ENCODE peak calls at places on chromosome 10, in five cellular contexts. One of them, this sample, is unnamed.

GRCh38 chr10:89032141-89032814 is 41.7 kb downstream of the FAS start:
- DNase-seq in HepG2: no peak
- DNase-seq in K562: no peak
- DNase-seq in GM12878: peak
- DNase-seq in HCT116: peak
- DNase-seq in this sample: no peak

GRCh38 chr10:81040031-81040430 is 502.3 kb downstream of the SH2D4B start:
- DNase-seq in HCT116: no peak
- DNase-seq in HepG2: no peak
- DNase-seq in GM12878: no peak
- DNase-seq in K562: no peak
- DNase-seq in this sample: no peak

GRCh38 chr10:10911471-10911921 is 106.2 kb upstream of the CELF2 start:
- DNase-seq in HepG2: no peak
- DNase-seq in K562: no peak
- DNase-seq in HCT116: no peak
- DNase-seq in GM12878: no peak
- DNase-seq in this sample: peak

GRCh38 chr10:82934429-82934828 is 1059.4 kb downstream of the NRG3 start:
- DNase-seq in HCT116: no peak
- DNase-seq in HepG2: no peak
- DNase-seq in GM12878: no peak
- DNase-seq in K562: no peak
- DNase-seq in this sample: no peak

GRCh38 chr10:12357525-12358151 is 8.3 kb downstream of the CAMK1D start:
- DNase-seq in GM12878: no peak
- DNase-seq in K562: no peak
- DNase-seq in HepG2: no peak
- DNase-seq in HCT116: no peak
- DNase-seq in this sample: no peak

GRCh38 chr10:75083972-75084833 is 27.3 kb upstream of the SAMD8 start:
- DNase-seq in HCT116: no peak
- DNase-seq in HepG2: no peak
- DNase-seq in K562: no peak
- DNase-seq in GM12878: no peak
- DNase-seq in this sample: no peak

GRCh38 chr10:31528834-31529233 is 209.8 kb downstream of the ZEB1 start:
- DNase-seq in K562: no peak
- DNase-seq in GM12878: no peak
- DNase-seq in HCT116: no peak
- DNase-seq in HepG2: no peak
- DNase-seq in this sample: no peak

GRCh38 chr10:129963076-129963830 is 821 bp downstream of the EBF3 start:
- DNase-seq in HepG2: no peak
- DNase-seq in HCT116: no peak
- DNase-seq in K562: no peak
- DNase-seq in GM12878: no peak
- DNase-seq in this sample: no peak

GRCh38 chr10:108721874-108722273 is 1201.4 kb downstream of the XPNPEP1 start:
- DNase-seq in GM12878: no peak
- DNase-seq in HCT116: no peak
- DNase-seq in HepG2: no peak
- DNase-seq in K562: no peak
- DNase-seq in this sample: no peak

GRCh38 chr10:80139290-80139689 is 6.8 kb downstream of the PLAC9 start:
- DNase-seq in HCT116: no peak
- DNase-seq in HepG2: no peak
- DNase-seq in K562: no peak
- DNase-seq in GM12878: no peak
- DNase-seq in this sample: no peak

GRCh38 chr10:118272090-118272775 is 69.9 kb downstream of the FAM204A start:
- DNase-seq in GM12878: no peak
- DNase-seq in HepG2: no peak
- DNase-seq in HCT116: no peak
- DNase-seq in K562: no peak
- DNase-seq in this sample: no peak

DNA sequence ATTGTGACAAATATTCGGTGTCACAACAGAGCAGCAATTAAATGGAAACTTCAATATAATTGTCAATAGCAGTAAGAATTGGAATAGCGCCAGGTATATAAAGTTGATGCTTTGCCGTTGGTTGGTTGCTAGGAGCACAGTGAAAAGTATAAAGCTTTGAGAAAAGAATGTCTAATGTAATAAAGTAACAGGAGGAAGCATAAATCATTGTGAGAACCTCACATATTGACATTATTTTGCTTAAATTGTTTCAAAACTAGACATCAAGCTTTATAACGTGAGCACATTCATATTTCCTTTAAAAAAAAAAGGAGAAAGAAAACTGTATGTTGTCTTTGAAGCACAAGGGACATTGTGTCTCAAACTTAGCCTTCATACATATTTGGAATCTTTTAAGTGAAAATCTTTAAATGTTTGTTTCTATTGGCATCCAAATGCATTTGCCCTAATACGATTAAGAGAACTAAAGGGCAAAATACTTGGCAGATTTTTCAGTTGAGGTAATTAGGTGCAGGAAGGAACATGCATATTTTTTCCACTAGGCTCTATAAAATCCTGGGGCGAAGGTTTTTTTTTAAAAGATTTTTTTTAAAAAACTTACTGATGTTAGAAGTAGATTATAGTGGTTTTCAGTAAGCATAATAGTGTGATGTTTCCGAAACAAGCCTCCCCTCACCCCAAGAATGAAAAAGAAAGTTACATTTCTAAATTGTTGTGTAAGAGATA is 92.3 kb downstream of the ARID5B start:
- DNase-seq in GM12878: no peak
- DNase-seq in K562: no peak
- DNase-seq in HCT116: no peak
- DNase-seq in HepG2: no peak
- DNase-seq in this sample: no peak
- TF ChIP-seq ATF3 in GM12878: no peak
- TF ChIP-seq ATF3 in K562: no peak
- TF ChIP-seq ATF3 in HCT116: no peak
- TF ChIP-seq ATF3 in HepG2: no peak
- TF ChIP-seq ATF3 in this sample: no peak

GRCh38 chr10:44813201-44813600 is 97.9 kb upstream of the TMEM72 start:
- DNase-seq in HCT116: no peak
- DNase-seq in K562: no peak
- DNase-seq in GM12878: no peak
- DNase-seq in HepG2: no peak
- DNase-seq in this sample: no peak

GRCh38 chr10:44807451-44807850 is 103.7 kb upstream of the TMEM72 start:
- DNase-seq in GM12878: no peak
- DNase-seq in K562: no peak
- DNase-seq in HCT116: no peak
- DNase-seq in HepG2: no peak
- DNase-seq in this sample: no peak

GRCh38 chr10:44809652-44810051 is 101.5 kb upstream of the TMEM72 start:
- DNase-seq in K562: no peak
- DNase-seq in GM12878: no peak
- DNase-seq in HepG2: no peak
- DNase-seq in HCT116: no peak
- DNase-seq in this sample: peak

GRCh38 chr10:44806895-44807294 is 104.2 kb upstream of the TMEM72 start:
- DNase-seq in HCT116: no peak
- DNase-seq in HepG2: no peak
- DNase-seq in K562: no peak
- DNase-seq in GM12878: no peak
- DNase-seq in this sample: no peak

GRCh38 chr10:44811072-44811471 is 100.1 kb upstream of the TMEM72 start:
- DNase-seq in K562: no peak
- DNase-seq in HepG2: no peak
- DNase-seq in GM12878: no peak
- DNase-seq in HCT116: no peak
- DNase-seq in this sample: no peak
- TF ChIP-seq JUND in K562: no peak
- TF ChIP-seq JUND in HepG2: no peak
- TF ChIP-seq JUND in GM12878: no peak
- TF ChIP-seq JUND in HCT116: no peak
- TF ChIP-seq JUND in this sample: no peak

GRCh38 chr10:92279297-92279696 is 11.6 kb downstream of the CPEB3 start:
- DNase-seq in K562: no peak
- DNase-seq in HepG2: no peak
- DNase-seq in GM12878: no peak
- DNase-seq in HCT116: no peak
- DNase-seq in this sample: no peak

GRCh38 chr10:92284112-92284704 is 6.7 kb downstream of the CPEB3 start:
- DNase-seq in HepG2: no peak
- DNase-seq in HCT116: no peak
- DNase-seq in GM12878: no peak
- DNase-seq in K562: no peak
- DNase-seq in this sample: no peak
- TF ChIP-seq ATF3 in HepG2: no peak
- TF ChIP-seq ATF3 in HCT116: no peak
- TF ChIP-seq ATF3 in GM12878: no peak
- TF ChIP-seq ATF3 in K562: no peak
- TF ChIP-seq ATF3 in this sample: no peak

GRCh38 chr10:5091196-5091595 is 3.0 kb upstream of the AKR1C3 start:
- DNase-seq in HepG2: no peak
- DNase-seq in HCT116: no peak
- DNase-seq in K562: no peak
- DNase-seq in GM12878: no peak
- DNase-seq in this sample: no peak
- TF ChIP-seq JUND in HepG2: no peak
- TF ChIP-seq JUND in HCT116: no peak
- TF ChIP-seq JUND in K562: no peak
- TF ChIP-seq JUND in GM12878: no peak
- TF ChIP-seq JUND in this sample: no peak

GRCh38 chr10:14128519-14128918 is 202.2 kb downstream of the FRMD4A start:
- DNase-seq in GM12878: no peak
- DNase-seq in HepG2: no peak
- DNase-seq in K562: no peak
- DNase-seq in HCT116: no peak
- DNase-seq in this sample: no peak

GRCh38 chr10:14123066-14123465 is 207.7 kb downstream of the FRMD4A start:
- DNase-seq in HCT116: no peak
- DNase-seq in K562: no peak
- DNase-seq in HepG2: no peak
- DNase-seq in GM12878: no peak
- DNase-seq in this sample: no peak

GRCh38 chr10:14124951-14125350 is 205.8 kb downstream of the FRMD4A start:
- DNase-seq in K562: no peak
- DNase-seq in GM12878: no peak
- DNase-seq in HepG2: no peak
- DNase-seq in HCT116: no peak
- DNase-seq in this sample: no peak

GRCh38 chr10:14126697-14127440 is 203.9 kb downstream of the FRMD4A start:
- DNase-seq in HepG2: no peak
- DNase-seq in K562: no peak
- DNase-seq in HCT116: no peak
- DNase-seq in GM12878: no peak
- DNase-seq in this sample: no peak

DNA sequence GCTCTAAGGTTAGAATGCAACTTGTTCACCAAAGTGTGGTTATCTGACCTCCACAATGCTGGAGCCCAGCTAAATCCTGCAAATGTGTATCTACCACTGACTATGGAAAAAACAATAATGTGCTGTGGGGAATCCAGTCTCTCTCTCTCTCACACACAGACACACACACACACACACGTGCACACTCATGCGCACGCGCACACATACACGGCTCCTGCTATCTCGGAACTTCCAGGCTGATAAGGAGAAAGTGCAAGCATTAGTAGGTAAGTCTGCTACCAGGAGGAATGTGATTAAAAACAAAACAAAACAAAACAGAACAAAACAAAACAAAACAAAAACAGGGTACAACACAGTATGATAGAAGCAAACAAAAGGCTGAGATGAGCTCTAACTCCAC is 205.2 kb downstream of the FRMD4A start:
- DNase-seq in HepG2: no peak
- DNase-seq in K562: no peak
- DNase-seq in GM12878: no peak
- DNase-seq in HCT116: no peak
- DNase-seq in this sample: no peak
- TF ChIP-seq ATF3 in HepG2: no peak
- TF ChIP-seq ATF3 in K562: no peak
- TF ChIP-seq ATF3 in GM12878: no peak
- TF ChIP-seq ATF3 in HCT116: no peak
- TF ChIP-seq ATF3 in this sample: no peak

GRCh38 chr10:15202639-15203038 is 34.1 kb upstream of the NMT2 start:
- DNase-seq in GM12878: no peak
- DNase-seq in K562: no peak
- DNase-seq in HCT116: no peak
- DNase-seq in HepG2: no peak
- DNase-seq in this sample: no peak
- TF ChIP-seq JUND in GM12878: no peak
- TF ChIP-seq JUND in K562: no peak
- TF ChIP-seq JUND in HCT116: no peak
- TF ChIP-seq JUND in HepG2: no peak
- TF ChIP-seq JUND in this sample: no peak

GRCh38 chr10:120607016-120607709 is 150.1 kb downstream of the PLPP4 start:
- DNase-seq in GM12878: no peak
- DNase-seq in HepG2: no peak
- DNase-seq in K562: no peak
- DNase-seq in HCT116: no peak
- DNase-seq in this sample: no peak
- TF ChIP-seq ATF3 in GM12878: no peak
- TF ChIP-seq ATF3 in HepG2: no peak
- TF ChIP-seq ATF3 in K562: no peak
- TF ChIP-seq ATF3 in HCT116: no peak
- TF ChIP-seq ATF3 in this sample: no peak

GRCh38 chr10:131567279-131568162 is 256.0 kb upstream of the TCERG1L start:
- DNase-seq in GM12878: no peak
- DNase-seq in HCT116: no peak
- DNase-seq in HepG2: no peak
- DNase-seq in K562: no peak
- DNase-seq in this sample: no peak

GRCh38 chr10:131570716-131571307 is 259.3 kb upstream of the TCERG1L start:
- DNase-seq in GM12878: no peak
- DNase-seq in HCT116: no peak
- DNase-seq in HepG2: no peak
- DNase-seq in K562: no peak
- DNase-seq in this sample: no peak

GRCh38 chr10:131571346-131571745 is 259.8 kb upstream of the TCERG1L start:
- DNase-seq in HCT116: no peak
- DNase-seq in GM12878: no peak
- DNase-seq in HepG2: no peak
- DNase-seq in K562: no peak
- DNase-seq in this sample: no peak

GRCh38 chr10:131569851-131570715 is 258.6 kb upstream of the TCERG1L start:
- DNase-seq in HepG2: no peak
- DNase-seq in HCT116: no peak
- DNase-seq in K562: peak
- DNase-seq in GM12878: no peak
- DNase-seq in this sample: peak

GRCh38 chr10:131568866-131569265 is 257.3 kb upstream of the TCERG1L start:
- DNase-seq in HepG2: no peak
- DNase-seq in HCT116: no peak
- DNase-seq in K562: no peak
- DNase-seq in GM12878: no peak
- DNase-seq in this sample: no peak
- TF ChIP-seq JUND in HepG2: no peak
- TF ChIP-seq JUND in HCT116: no peak
- TF ChIP-seq JUND in K562: no peak
- TF ChIP-seq JUND in GM12878: no peak
- TF ChIP-seq JUND in this sample: no peak